ENCODE peak calls at places on chromosomes 5 and 9, in seven cellular contexts. A is H9, C is IMR-90, Q is neuronal stem cell, G is trophoblast cell, V is H1, N is mesenchymal stem cell. B is an unnamed sample.

GRCh38 chr9:126146254-126147145 is 180.1 kb upstream of the MVB12B start:
- DNase-seq in Q (peak; percentile 59), A (peak; percentile 92), C (no peak), G (peak; percentile 15), V (peak; percentile 62), N (no peak), B (peak; percentile 87)

GRCh38 chr5:118548761-118549160 is 439.6 kb downstream of the DTWD2 start:
- DNase-seq in N (peak; percentile 63), A (no peak), C (peak; percentile 28), V (no peak), G (peak; percentile 92), Q (no peak), B (no peak)

GRCh38 chr9:81335879-81336421 is 353.4 kb downstream of the TLE1 start:
- DNase-seq in A (no peak), Q (no peak), N (no peak), C (no peak), G (no peak), V (no peak), B (no peak)

GRCh38 chr9:131020862-131021261 is 11.9 kb downstream of the LAMC3 start:
- DNase-seq in N (peak; percentile 16), A (no peak), V (no peak), Q (no peak), G (no peak), C (no peak), B (no peak)

GRCh38 chr9:79682076-79682736 is 110.4 kb downstream of the TLE4 start:
- DNase-seq in V (no peak), N (no peak), Q (no peak), G (peak; percentile 96), A (no peak), C (peak; percentile 38), B (no peak)

GRCh38 chr5:15995206-15996052 is 184.2 kb downstream of the MARCHF11 start:
- DNase-seq in C (peak; percentile 55), G (peak; percentile 18), Q (peak; percentile 43), A (no peak), N (peak; percentile 49), V (no peak), B (peak; percentile 68)

GRCh38 chr9:101738566-101739183 is at the start of gene GRIN3A:
- DNase-seq in C (no peak), V (no peak), A (peak; percentile 49), G (no peak), Q (peak; percentile 24), N (no peak), B (peak; percentile 61)

GRCh38 chr9:98861881-98862501 is 54.5 kb downstream of the GALNT12 start:
- DNase-seq in V (no peak), Q (no peak), A (no peak), C (peak; percentile 83), N (peak; percentile 96), G (peak; percentile 98), B (no peak)

GRCh38 chr5:168579987-168580508 is 880 bp upstream of the PANK3 start:
- DNase-seq in V (no peak), A (no peak), C (no peak), Q (no peak), N (no peak), G (peak; percentile 4), B (no peak)

GRCh38 chr9:121398374-121398773 is 28.3 kb upstream of the STOM start:
- DNase-seq in G (peak; percentile 28), V (no peak), A (no peak), C (peak; percentile 100), N (peak; percentile 99), Q (no peak), B (no peak)

GRCh38 chr5:65062684-65063083 is 294.0 kb downstream of the CWC27 start:
- DNase-seq in N (peak; percentile 96), G (peak; percentile 26), Q (no peak), C (peak; percentile 94), V (no peak), A (no peak), B (peak; percentile 58)

GRCh38 chr5:150488519-150489357 is 19.2 kb upstream of the NDST1 start:
- DNase-seq in C (peak; percentile 59), N (peak; percentile 87), A (no peak), V (no peak), G (peak; percentile 42), Q (no peak), B (no peak)

GRCh38 chr5:150604894-150605440 is 35.5 kb upstream of the SYNPO start:
- DNase-seq in G (no peak), C (no peak), Q (no peak), A (no peak), N (no peak), V (no peak), B (no peak)

GRCh38 chr5:80125962-80126480 is 90.9 kb downstream of the THBS4 start:
- DNase-seq in A (no peak), N (peak; percentile 59), Q (no peak), V (no peak), G (peak; percentile 54), C (peak; percentile 48), B (no peak)

GRCh38 chr5:74382864-74383618 is 257.5 kb downstream of the ENC1 start:
- DNase-seq in A (no peak), V (no peak), C (peak; percentile 54), G (peak; percentile 94), Q (no peak), N (peak; percentile 80), B (peak; percentile 50)

GRCh38 chr9:135804588-135805421 is 102.5 kb downstream of the CAMSAP1 start:
- DNase-seq in A (peak; percentile 65), V (no peak), N (peak; percentile 3), Q (no peak), C (peak; percentile 52), G (no peak), B (peak; percentile 30)

GRCh38 chr5:88957000-88957399 is 74.0 kb upstream of the MEF2C start:
- DNase-seq in N (no peak), A (no peak), V (no peak), G (no peak), Q (no peak), C (no peak), B (no peak)

GRCh38 chr5:158751961-158752655 is 347.6 kb downstream of the EBF1 start:
- DNase-seq in G (no peak), A (no peak), N (no peak), C (no peak), V (no peak), Q (no peak), B (no peak)

GRCh38 chr5:41649659-41650058 is 139.3 kb upstream of the PLCXD3 start:
- DNase-seq in V (no peak), C (peak; percentile 80), Q (no peak), A (no peak), G (no peak), N (no peak), B (no peak)

GRCh38 chr9:114694146-114694545 is 12.2 kb upstream of the TEX48 start:
- DNase-seq in A (no peak), Q (no peak), C (peak; percentile 23), G (no peak), N (peak; percentile 17), V (no peak), B (no peak)

GRCh38 chr5:65142511-65143011 is 339.2 kb downstream of the ADAMTS6 start:
- DNase-seq in C (peak; percentile 74), A (peak; percentile 43), G (peak; percentile 36), Q (peak; percentile 82), N (peak; percentile 58), V (peak; percentile 21), B (peak; percentile 95)

GRCh38 chr5:29230526-29231050 is 1962.9 kb upstream of the CDH6 start:
- DNase-seq in C (no peak), A (no peak), N (no peak), G (no peak), Q (no peak), V (no peak), B (no peak)

GRCh38 chr9:129886226-129887174 is 51.2 kb downstream of the USP20 start:
- DNase-seq in G (peak; percentile 26), A (peak; percentile 35), Q (no peak), C (no peak), V (no peak), N (no peak), B (no peak)

DNA sequence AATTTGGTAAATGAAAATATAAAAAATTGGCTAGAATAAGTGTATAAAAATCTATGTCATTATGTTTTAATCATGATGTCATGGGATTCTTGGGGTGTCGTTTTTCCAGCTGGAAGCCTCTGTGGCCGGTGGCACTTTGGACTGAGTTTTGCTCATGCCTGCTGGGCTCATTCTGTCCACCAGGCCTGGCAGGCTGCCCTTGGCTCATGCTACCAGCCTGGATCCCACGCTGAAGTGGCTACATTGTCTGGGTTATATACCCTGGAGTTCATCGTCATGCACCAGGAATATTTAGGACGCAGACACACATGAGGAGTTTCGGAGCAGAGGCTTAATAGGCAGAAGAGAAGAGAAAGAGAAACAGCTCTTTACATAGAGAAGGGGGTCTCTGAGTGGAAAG is 1913.7 kb upstream of the WWC1 start:
- DNase-seq in A (no peak), Q (no peak), V (no peak), G (no peak), N (no peak), C (no peak), B (no peak)
- H3K18ac ChIP-seq in A (no peak overlapping the region), Q (no peak overlapping the region), V (no peak overlapping the region), G (no peak overlapping the region), N (no peak overlapping the region), C (no peak overlapping the region), B (no peak overlapping the region)

DNA sequence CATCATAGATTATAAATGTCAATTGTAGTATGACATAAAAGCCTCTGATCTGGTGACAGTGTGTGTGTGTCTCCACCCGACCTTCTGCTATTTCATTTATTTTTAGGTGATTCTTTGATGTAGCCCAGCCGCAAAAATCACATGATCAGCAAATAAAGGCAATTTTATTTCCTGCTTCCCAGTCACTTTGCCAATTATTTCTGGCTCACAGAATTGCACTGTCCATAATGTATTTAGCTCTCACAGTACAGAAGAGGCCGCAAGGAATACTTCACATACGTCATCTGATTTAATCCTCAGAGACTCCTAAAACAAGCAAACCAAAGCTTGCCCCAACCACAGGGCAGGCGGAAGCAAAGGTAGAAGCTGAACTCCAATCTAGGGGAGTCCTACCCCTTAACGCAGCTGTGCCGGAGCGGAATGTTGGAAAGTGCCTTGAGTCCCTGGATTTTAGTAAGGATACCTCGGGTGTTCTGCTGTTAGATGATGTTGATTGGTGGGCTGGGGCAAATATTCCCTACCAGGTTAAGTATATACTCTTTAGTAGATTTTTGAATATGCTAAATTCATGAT is 384.0 kb upstream of the IRX4 start:
- DNase-seq in Q (no peak), C (no peak), A (no peak), G (no peak), V (no peak), N (no peak), B (no peak)
- H2AK5ac ChIP-seq in Q (no peak overlapping the region), C (no peak overlapping the region), A (no peak overlapping the region), G (no peak overlapping the region), V (no peak overlapping the region), N (no peak overlapping the region), B (no peak overlapping the region)

DNA sequence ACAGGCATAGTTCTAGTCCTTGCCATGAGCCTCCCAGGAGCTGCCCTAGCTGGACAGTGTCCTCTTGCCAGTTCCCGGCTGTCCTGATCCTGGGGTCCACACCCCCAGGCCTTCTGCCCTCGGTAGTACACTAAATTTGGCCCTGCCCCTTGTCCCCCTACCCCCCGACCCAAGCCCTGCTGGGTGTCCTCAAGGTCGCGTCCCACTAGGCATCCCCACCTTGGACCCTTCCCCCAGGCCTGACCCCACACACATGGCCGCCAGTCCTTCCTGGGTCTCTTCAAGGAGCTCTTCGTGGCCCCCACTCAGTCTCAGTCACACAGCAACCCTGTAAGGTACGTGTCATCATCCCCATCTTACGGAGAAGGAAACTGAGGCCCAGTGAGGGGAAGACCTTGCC is 40.0 kb upstream of the PHYKPL start:
- DNase-seq in V (no peak), G (no peak), N (no peak), C (no peak), Q (no peak), A (no peak), B (no peak)
- H3K4ac ChIP-seq in V (no peak overlapping the region), G (no peak overlapping the region), N (no peak overlapping the region), C (no peak overlapping the region), Q (no peak overlapping the region), A (no peak overlapping the region), B (no peak overlapping the region)

GRCh38 chr5:148799737-148800527 is 26.5 kb upstream of the ADRB2 start:
- DNase-seq in A (no peak), G (no peak), Q (no peak), N (no peak), C (peak; percentile 64), V (no peak), B (no peak)
- H3K18ac ChIP-seq in A (no peak overlapping the region), G (no peak overlapping the region), Q (no peak overlapping the region), N (no peak overlapping the region), C (no peak overlapping the region), V (no peak overlapping the region), B (no peak overlapping the region)

B was measured in mesendoderm.